ENCODE peak calls at places on chromosomes 3 and 15, in four cellular contexts. P is natural killer cell; D is activated CD8-positive, alpha-beta memory T cell treated with anti-CD3 and anti-CD28 coated beads for 1 hour; F is GM12892. R is an unnamed sample.

GRCh38 chr3:51382076-51382745 is 2.9 kb upstream of the MANF start:
- DNase-seq in P (no peak), D (no peak), F (no peak), R (no peak)

GRCh38 chr3:188207941-188208750 is 54.2 kb downstream of the LPP start:
- DNase-seq in P (no peak), D (no peak), F (no peak), R (no peak)

GRCh38 chr3:190070623-190071347 is 49.9 kb downstream of the P3H2 start:
- DNase-seq in P (no peak), D (no peak), F (no peak), R (peak; percentile 66)

GRCh38 chr3:5071061-5071460 is 51.0 kb upstream of the ARL8B start:
- DNase-seq in P (no peak), D (no peak), F (no peak), R (peak; percentile 49)

GRCh38 chr15:74036271-74037170 is 42.0 kb downstream of the PML start:
- DNase-seq in P (no peak), D (no peak), F (no peak), R (peak; percentile 73)

GRCh38 chr3:130963878-130964277 is 62.7 kb downstream of the ASTE1 start:
- DNase-seq in P (no peak), D (no peak), F (no peak), R (peak; percentile 98)

GRCh38 chr15:62566248-62566647 is 401.2 kb upstream of the C2CD4B start:
- DNase-seq in P (no peak), D (no peak), F (no peak), R (peak; percentile 10)

GRCh38 chr3:169148448-169149348 is 514.8 kb downstream of the MECOM start:
- DNase-seq in P (no peak), D (no peak), F (no peak), R (no peak)

GRCh38 chr15:69855601-69856000 is 242.1 kb downstream of the TLE3 start:
- DNase-seq in P (no peak), D (no peak), F (no peak), R (no peak)

GRCh38 chr3:53046171-53047170 is 598 bp upstream of the SFMBT1 start:
- DNase-seq in P (peak; percentile 70), D (peak; percentile 42), F (peak; percentile 50), R (peak; percentile 11)

GRCh38 chr3:88480822-88481221 is 331.1 kb downstream of the C3orf38 start:
- DNase-seq in P (no peak), D (no peak), F (no peak), R (no peak)

GRCh38 chr3:19931180-19931692 is 2.8 kb downstream of the EFHB start:
- DNase-seq in P (no peak), D (no peak), F (no peak), R (no peak)

GRCh38 chr3:115830764-115831395 is 207.6 kb downstream of the GAP43 start:
- DNase-seq in P (no peak), D (no peak), F (no peak), R (no peak)

GRCh38 chr15:101070502-101071273 is 151.5 kb downstream of the LRRK1 start:
- DNase-seq in P (no peak), D (no peak), F (no peak), R (peak; percentile 89)

GRCh38 chr15:98433302-98433701 is 215.0 kb upstream of the IGF1R start:
- DNase-seq in P (no peak), D (no peak), F (no peak), R (no peak)

GRCh38 chr3:100726706-100727105 is 17.4 kb downstream of the TFG start:
- DNase-seq in P (no peak), D (no peak), F (no peak), R (no peak)

GRCh38 chr3:31235062-31235704 is 297.5 kb upstream of the STT3B start:
- DNase-seq in P (no peak), D (no peak), F (no peak), R (no peak)

GRCh38 chr3:161395115-161395514 is 23.8 kb upstream of the SPTSSB start:
- DNase-seq in P (no peak), D (no peak), F (no peak), R (no peak)

GRCh38 chr3:154349223-154349622 is 24.9 kb upstream of the DHX36 start:
- DNase-seq in P (no peak), D (no peak), F (no peak), R (no peak)

GRCh38 chr3:53286727-53287412 is 31.0 kb upstream of the TKT start:
- DNase-seq in P (no peak), D (no peak), F (no peak), R (peak; percentile 76)

GRCh38 chr3:10683106-10683505 is 132.9 kb upstream of the SLC6A11 start:
- DNase-seq in P (no peak), D (no peak), F (no peak), R (no peak)

GRCh38 chr15:57595011-57595866 is 3.5 kb downstream of the MYZAP start:
- DNase-seq in P (no peak), D (no peak), F (no peak), R (no peak)

GRCh38 chr15:43096411-43096810 is 9.4 kb downstream of the UBR1 start:
- DNase-seq in P (no peak), D (no peak), F (no peak), R (peak; percentile 50)

GRCh38 chr15:22904736-22905135 is 66.3 kb downstream of the NIPA2 start:
- DNase-seq in P (no peak), D (no peak), F (no peak), R (no peak)

GRCh38 chr3:124126446-124127017 is 134.6 kb upstream of the ROPN1 start:
- DNase-seq in P (no peak), D (no peak), F (no peak), R (no peak)

GRCh38 chr3:5191555-5192304 is 4.2 kb downstream of the EDEM1 start:
- DNase-seq in P (no peak), D (no peak), F (no peak), R (no peak)

GRCh38 chr3:46416134-46417119 is 9.4 kb downstream of the CCRL2 start:
- DNase-seq in P (no peak), D (no peak), F (no peak), R (no peak)

GRCh38 chr15:53974121-53974520 is 4.1 kb upstream of the UNC13C start:
- DNase-seq in P (no peak), D (no peak), F (no peak), R (no peak)

GRCh38 chr3:126523745-126524428 is at the start of gene CHST13:
- DNase-seq in P (no peak), D (no peak), F (no peak), R (peak; percentile 16)

R was measured in IMR-90.